ENCODE peak calls at places on chromosomes 6 and 20, in six cellular contexts. H is RPMI8226, J is amniotic stem cell, A is lower leg skin, M is A549, C is pancreas. E is an unnamed sample.

GRCh38 chr6:138520463-138520862 is 21.2 kb upstream of the NHSL1 start:
- DNase-seq in H (peak; percentile 10), J (no peak), A (no peak), M (no peak), C (no peak), E (no peak)

GRCh38 chr20:49938173-49939163 is 2.3 kb downstream of the RNF114 start:
- DNase-seq in H (no peak), J (peak; percentile 33), A (peak; percentile 35), M (no peak), C (no peak), E (no peak)

GRCh38 chr20:53774487-53775203 is 181.0 kb upstream of the ZNF217 start:
- DNase-seq in H (no peak), J (peak; percentile 82), A (no peak), M (peak; percentile 87), C (no peak), E (no peak)

GRCh38 chr6:4964675-4965336 is 39.0 kb downstream of the RPP40 start:
- DNase-seq in H (no peak), J (no peak), A (no peak), M (no peak), C (no peak), E (no peak)

GRCh38 chr6:148440877-148441453 is 98.3 kb downstream of the SASH1 start:
- DNase-seq in H (peak; percentile 14), J (peak; percentile 51), A (peak; percentile 79), M (peak; percentile 77), C (peak; percentile 35), E (peak; percentile 59)

GRCh38 chr20:23445596-23446217 is 6.2 kb downstream of the CSTL1 start:
- DNase-seq in H (no peak), J (peak; percentile 25), A (no peak), M (peak; percentile 45), C (no peak), E (no peak)

GRCh38 chr20:16469395-16469905 is 103.8 kb downstream of the KIF16B start:
- DNase-seq in H (no peak), J (no peak), A (no peak), M (no peak), C (no peak), E (no peak)

GRCh38 chr20:60600036-60600435 is 641.8 kb downstream of the CDH26 start:
- DNase-seq in H (no peak), J (no peak), A (no peak), M (no peak), C (no peak), E (no peak)

GRCh38 chr20:63942250-63943006 is 13.8 kb downstream of the UCKL1 start:
- DNase-seq in H (no peak), J (no peak), A (no peak), M (peak; percentile 52), C (no peak), E (peak; percentile 75)

GRCh38 chr20:57663681-57664451 is 43.6 kb upstream of the ZBP1 start:
- DNase-seq in H (no peak), J (no peak), A (no peak), M (no peak), C (no peak), E (no peak)

GRCh38 chr6:20620043-20620442 is 85.8 kb downstream of the CDKAL1 start:
- DNase-seq in H (no peak), J (no peak), A (no peak), M (no peak), C (no peak), E (no peak)

GRCh38 chr6:136592930-136593673 is 42.9 kb upstream of the MAP7 start:
- DNase-seq in H (no peak), J (no peak), A (no peak), M (no peak), C (no peak), E (no peak)

GRCh38 chr20:58130574-58130973 is 97.9 kb downstream of the ANKRD60 start:
- DNase-seq in H (no peak), J (no peak), A (peak; percentile 9), M (no peak), C (no peak), E (no peak)

GRCh38 chr20:58238490-58238889 is 10.0 kb upstream of the ANKRD60 start:
- DNase-seq in H (no peak), J (no peak), A (no peak), M (no peak), C (no peak), E (no peak)

GRCh38 chr20:43681468-43681942 is 14.6 kb downstream of the MYBL2 start:
- DNase-seq in H (peak; percentile 90), J (no peak), A (no peak), M (no peak), C (peak; percentile 86), E (no peak)

GRCh38 chr6:36313628-36313895 is 23.1 kb downstream of the BNIP5 start:
- DNase-seq in H (no peak), J (no peak), A (no peak), M (no peak), C (no peak), E (no peak)

GRCh38 chr20:48826883-48827771 is 672 bp downstream of the PREX1 start:
- DNase-seq in H (peak; percentile 54), J (no peak), A (no peak), M (peak; percentile 54), C (no peak), E (no peak)

GRCh38 chr6:47247227-47247797 is 62.4 kb downstream of the TNFRSF21 start:
- DNase-seq in H (peak; percentile 85), J (no peak), A (no peak), M (no peak), C (no peak), E (no peak)

GRCh38 chr20:50565874-50566273 is 55.7 kb downstream of the PTPN1 start:
- DNase-seq in H (no peak), J (no peak), A (no peak), M (no peak), C (no peak), E (no peak)

GRCh38 chr6:33197431-33198048 is 2.9 kb downstream of the RXRB start:
- DNase-seq in H (peak; percentile 62), J (peak; percentile 32), A (no peak), M (peak; percentile 68), C (peak; percentile 70), E (peak; percentile 54)

GRCh38 chr6:144033816-144034540 is 25.9 kb upstream of the PLAGL1 start:
- DNase-seq in H (no peak), J (peak; percentile 40), A (no peak), M (no peak), C (no peak), E (no peak)

GRCh38 chr6:13282393-13283069 is 45.8 kb downstream of the TBC1D7 start:
- DNase-seq in H (no peak), J (no peak), A (no peak), M (no peak), C (no peak), E (no peak)

GRCh38 chr20:33131949-33132822 is 35.8 kb upstream of the BPIFA2 start:
- DNase-seq in H (no peak), J (no peak), A (no peak), M (no peak), C (no peak), E (no peak)

GRCh38 chr6:135231469-135231844 is 50.3 kb downstream of the MYB start:
- DNase-seq in H (no peak), J (no peak), A (no peak), M (no peak), C (no peak), E (no peak)

GRCh38 chr6:10976571-10976970 is 67.5 kb downstream of the ELOVL2 start:
- DNase-seq in H (no peak), J (no peak), A (no peak), M (no peak), C (no peak), E (no peak)

GRCh38 chr20:53089866-53090265 is 117.7 kb downstream of the TSHZ2 start:
- DNase-seq in H (no peak), J (no peak), A (no peak), M (no peak), C (no peak), E (no peak)

GRCh38 chr6:100664274-100665040 is 199.7 kb upstream of the SIM1 start:
- DNase-seq in H (peak; percentile 18), J (no peak), A (no peak), M (peak; percentile 20), C (no peak), E (peak; percentile 26)